ENCODE peak calls at places on chromosomes 4 and X, in four cellular contexts. Y is mammary epithelial cell, W is breast epithelium, M is lower lobe of right lung. X is an unnamed sample.

GRCh38 chr4:82989567-82990429 is 20.8 kb downstream of the LIN54 start:
- DNase-seq in Y (no peak), W (no peak), M (no peak), X (no peak)

GRCh38 chr4:152100378-152101201 is 339.8 kb upstream of the GATB start:
- DNase-seq in Y (peak), W (no peak), M (no peak), X (no peak)

GRCh38 chr4:67587156-67587555 is 28.6 kb downstream of the STAP1 start:
- DNase-seq in Y (no peak), W (no peak), M (no peak), X (no peak)

GRCh38 chrX:10922841-10923240 is 188.3 kb upstream of the HCCS start:
- DNase-seq in Y (no peak), W (no peak), M (no peak), X (no peak)

GRCh38 chr4:156773648-156774357 is 197.8 kb downstream of the PDGFC start:
- DNase-seq in Y (peak), W (no peak), M (no peak), X (no peak)

GRCh38 chr4:183858011-183858615 is 47.0 kb upstream of the STOX2 start:
- DNase-seq in Y (no peak), W (no peak), M (no peak), X (no peak)

GRCh38 chrX:39653656-39654055 is 444.1 kb downstream of the BCOR start:
- DNase-seq in Y (no peak), W (no peak), M (no peak), X (no peak)

GRCh38 chr4:152628128-152628527 is 51.7 kb downstream of the TMEM154 start:
- DNase-seq in Y (no peak), W (no peak), M (no peak), X (no peak)

GRCh38 chr4:93791570-93792195 is 36.9 kb upstream of the ATOH1 start:
- DNase-seq in Y (peak), W (no peak), M (peak), X (no peak)

GRCh38 chr4:155772459-155773195 is 13.8 kb downstream of the GUCY1B1 start:
- DNase-seq in Y (no peak), W (no peak), M (no peak), X (no peak)

GRCh38 chrX:151789179-151789800 is 54.7 kb downstream of the CNGA2 start:
- DNase-seq in Y (peak), W (peak), M (no peak), X (no peak)

GRCh38 chrX:125757794-125758564 is 408.1 kb downstream of the DCAF12L2 start:
- DNase-seq in Y (no peak), W (no peak), M (no peak), X (no peak)

GRCh38 chr4:40686081-40686913 is 56.6 kb upstream of the RBM47 start:
- DNase-seq in Y (no peak), W (no peak), M (no peak), X (no peak)

GRCh38 chrX:70954871-70955270 is 24.0 kb upstream of the SLC7A3 start:
- DNase-seq in Y (no peak), W (no peak), M (no peak), X (no peak)

GRCh38 chrX:37349131-37350033 is at the start of gene PRRG1:
- DNase-seq in Y (peak), W (peak), M (peak), X (no peak)

GRCh38 chr4:69167300-69167699 is 47.2 kb downstream of the UGT2B11 start:
- DNase-seq in Y (peak), W (no peak), M (no peak), X (no peak)

GRCh38 chrX:27966955-27967354 is 14.3 kb downstream of the DCAF8L1 start:
- DNase-seq in Y (peak), W (no peak), M (no peak), X (no peak)

GRCh38 chr4:112765317-112765989 is 128.5 kb downstream of the LARP7 start:
- DNase-seq in Y (no peak), W (no peak), M (no peak), X (no peak)

GRCh38 chrX:133053854-133054565 is 42.9 kb downstream of the USP26 start:
- DNase-seq in Y (peak), W (no peak), M (no peak), X (no peak)

GRCh38 chr4:83855044-83855443 is 319.1 kb downstream of the GPAT3 start:
- DNase-seq in Y (peak), W (no peak), M (no peak), X (no peak)

GRCh38 chr4:5941601-5942000 is 48.7 kb upstream of the CRMP1 start:
- DNase-seq in Y (no peak), W (no peak), M (no peak), X (no peak)

GRCh38 chrX:40290519-40290918 is 192.8 kb upstream of the BCOR start:
- DNase-seq in Y (no peak), W (no peak), M (no peak), X (no peak)

GRCh38 chr4:182939680-182940079 is 22.5 kb upstream of the DCTD start:
- DNase-seq in Y (no peak), W (no peak), M (no peak), X (no peak)

GRCh38 chrX:21733705-21734104 is 24.2 kb downstream of the SMPX start:
- DNase-seq in Y (no peak), W (no peak), M (no peak), X (no peak)

GRCh38 chrX:18026171-18026570 is 165.1 kb upstream of the RAI2 start:
- DNase-seq in Y (no peak), W (no peak), M (no peak), X (no peak)

GRCh38 chr4:155548173-155548572 is 118.5 kb upstream of the GUCY1A1 start:
- DNase-seq in Y (no peak), W (no peak), M (no peak), X (no peak)

GRCh38 chr4:176123710-176124407 is 58.2 kb downstream of the WDR17 start:
- DNase-seq in Y (peak), W (no peak), M (no peak), X (no peak)

GRCh38 chrX:78064152-78064551 is 39.9 kb upstream of the PGK1 start:
- DNase-seq in Y (no peak), W (no peak), M (no peak), X (no peak)

GRCh38 chr4:8267077-8267476 is 2.5 kb upstream of the HTRA3 start:
- DNase-seq in Y (no peak), W (no peak), M (peak), X (no peak)

GRCh38 chr4:182560358-182560757 is 317.2 kb downstream of the TENM3 start:
- DNase-seq in Y (no peak), W (no peak), M (no peak), X (no peak)

GRCh38 chr4:73213917-73214663 is 44.5 kb downstream of the ANKRD17 start:
- DNase-seq in Y (no peak), W (no peak), M (no peak), X (no peak)

GRCh38 chr4:125140966-125141495 is 173.7 kb upstream of the FAT4 start:
- DNase-seq in Y (peak), W (no peak), M (no peak), X (no peak)

GRCh38 chr4:15729910-15730533 is 27.2 kb downstream of the BST1 start:
- DNase-seq in Y (peak), W (no peak), M (no peak), X (no peak)

GRCh38 chr4:141118381-141118780 is 14.9 kb downstream of the RNF150 start:
- DNase-seq in Y (no peak), W (no peak), M (no peak), X (no peak)

GRCh38 chr4:52704133-52704532 is 45.0 kb upstream of the USP46 start:
- DNase-seq in Y (peak), W (no peak), M (no peak), X (no peak)

GRCh38 chr4:158259955-158260575 is 49.8 kb downstream of the TMEM144 start:
- DNase-seq in Y (peak), W (no peak), M (no peak), X (no peak)
- TF ChIP-seq CTCF in Y (peak), W (peak), M (peak), X (no peak)

DNA sequence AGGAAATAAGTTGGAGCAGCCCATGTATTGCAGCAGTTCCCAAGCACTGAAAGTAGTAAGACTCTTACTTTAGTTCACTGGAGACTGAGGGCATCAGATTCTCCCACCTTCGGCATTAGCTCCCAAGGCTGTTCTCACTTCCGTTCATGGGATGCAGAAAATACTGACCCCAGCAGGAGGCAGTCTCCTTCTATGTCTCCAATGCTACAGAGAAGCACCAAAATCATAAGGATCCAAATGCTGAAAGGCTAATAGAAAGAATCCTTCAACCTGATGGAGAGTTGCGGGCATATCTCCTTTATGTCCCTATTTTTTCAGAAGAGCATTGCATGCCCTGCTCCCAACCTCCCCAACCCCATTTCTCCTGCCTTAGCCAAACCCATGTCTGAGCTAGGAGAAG is 32.4 kb downstream of the ADH7 start:
- DNase-seq in Y (no peak), W (no peak), M (no peak), X (no peak)
- TF ChIP-seq CTCF in Y (no peak), W (no peak), M (no peak), X (no peak)

GRCh38 chrX:67544281-67544680 is 460 bp downstream of the AR start:
- DNase-seq in Y (no peak), W (no peak), M (peak), X (no peak)
- TF ChIP-seq CTCF in Y (no peak), W (no peak), M (no peak), X (no peak)

GRCh38 chr4:1202526-1203378 is 30.4 kb upstream of the SPON2 start:
- DNase-seq in Y (no peak), W (no peak), M (no peak), X (peak)
- TF ChIP-seq CTCF in Y (no peak), W (no peak), M (no peak), X (no peak)

GRCh38 chr4:34422472-34422871 is 1821.8 kb downstream of the ARAP2 start:
- DNase-seq in Y (no peak), W (no peak), M (no peak), X (no peak)
- TF ChIP-seq CTCF in Y (no peak), W (no peak), M (no peak), X (no peak)

X was measured in activated B cell treated with CpG ODN at 0.5 μM for 24 hours.